ENCODE peak calls at places on chromosomes 7 and 10, in seven cellular contexts. J is IMR-90, N is neuronal stem cell, M is mesendoderm, C is H9, Y is mesenchymal stem cell, D is trophoblast cell. L is an unnamed sample.

GRCh38 chr7:29196191-29196590 is 1.6 kb downstream of the CHN2 start:
- DNase-seq in Y (no peak), C (no peak), D (no peak), J (no peak), M (no peak), N (no peak), L (no peak)

GRCh38 chr10:22927661-22928403 is at the start of gene ARMC3:
- DNase-seq in N (peak), M (peak), J (no peak), Y (peak), C (peak), D (peak), L (peak)

GRCh38 chr7:118153551-118154177 is 30.3 kb upstream of the LSM8 start:
- DNase-seq in D (peak), Y (peak), M (peak), J (peak), C (no peak), N (peak), L (no peak)

GRCh38 chr7:6026917-6027316 is 4.3 kb upstream of the ANKRD61 start:
- DNase-seq in J (no peak), D (no peak), C (no peak), N (no peak), Y (no peak), M (no peak), L (no peak)

GRCh38 chr7:149489391-149490024 is 8.1 kb downstream of the ZNF746 start:
- DNase-seq in N (no peak), C (no peak), M (peak), J (no peak), D (no peak), Y (no peak), L (no peak)

GRCh38 chr10:25125151-25125550 is 49.6 kb upstream of the GPR158 start:
- DNase-seq in D (no peak), J (no peak), C (peak), Y (no peak), N (peak), M (peak), L (peak)

GRCh38 chr10:124290095-124290795 is 128.5 kb downstream of the OAT start:
- DNase-seq in J (peak), C (peak), M (peak), Y (peak), D (peak), N (no peak), L (no peak)

GRCh38 chr7:150356265-150356897 is 12.2 kb upstream of the REPIN1 start:
- DNase-seq in C (no peak), M (peak), N (peak), Y (peak), J (peak), D (no peak), L (no peak)

GRCh38 chr7:47734287-47734948 is 152.5 kb upstream of the TNS3 start:
- DNase-seq in M (no peak), Y (no peak), J (no peak), N (no peak), D (no peak), C (no peak), L (no peak)

GRCh38 chr10:48542471-48543210 is 62.2 kb downstream of the ARHGAP22 start:
- DNase-seq in J (no peak), C (peak), D (no peak), M (no peak), N (no peak), Y (no peak), L (no peak)

GRCh38 chr7:81845628-81846259 is 75.9 kb upstream of the HGF start:
- DNase-seq in C (no peak), M (peak), D (no peak), Y (peak), N (no peak), J (peak), L (no peak)

GRCh38 chr7:158026636-158027265 is 560.9 kb downstream of the PTPRN2 start:
- DNase-seq in C (peak), N (no peak), J (no peak), Y (no peak), M (no peak), D (no peak), L (no peak)

GRCh38 chr10:96306516-96306915 is 2.3 kb downstream of the DNTT start:
- DNase-seq in D (no peak), M (no peak), N (no peak), J (no peak), C (no peak), Y (no peak), L (no peak)

GRCh38 chr10:28120043-28120749 is 121.3 kb upstream of the ODAD2 start:
- DNase-seq in N (no peak), C (no peak), Y (no peak), J (no peak), D (no peak), M (peak), L (no peak)

GRCh38 chr7:29924006-29924405 is 65.6 kb downstream of the SCRN1 start:
- DNase-seq in N (no peak), D (peak), Y (no peak), C (no peak), J (no peak), M (peak), L (no peak)

GRCh38 chr10:124268976-124269375 is 149.7 kb downstream of the OAT start:
- DNase-seq in N (no peak), M (no peak), C (no peak), D (no peak), Y (no peak), J (no peak), L (no peak)

GRCh38 chr7:51350195-51350896 is 33.7 kb upstream of the COBL start:
- DNase-seq in C (no peak), Y (peak), D (no peak), N (no peak), J (no peak), M (no peak), L (no peak)

GRCh38 chr7:143882611-143883078 is 19.3 kb downstream of the TCAF1 start:
- DNase-seq in C (peak), Y (peak), M (peak), N (peak), D (no peak), J (peak), L (no peak)

GRCh38 chr7:115387168-115387567 is 465.3 kb downstream of the MDFIC start:
- DNase-seq in M (no peak), J (no peak), D (no peak), N (no peak), C (no peak), Y (no peak), L (no peak)

GRCh38 chr10:103687172-103687571 is 168.2 kb downstream of the SH3PXD2A start:
- DNase-seq in C (no peak), M (no peak), D (no peak), J (no peak), N (no peak), Y (no peak), L (no peak)

GRCh38 chr10:61901829-61902447 is 439 bp downstream of the ARID5B start:
- DNase-seq in D (peak), J (no peak), M (peak), N (peak), Y (peak), C (no peak), L (peak)

GRCh38 chr7:142319970-142320369 is 62.1 kb upstream of the PRSS58 start:
- DNase-seq in J (no peak), C (peak), Y (no peak), N (no peak), D (no peak), M (peak), L (no peak)

GRCh38 chr7:102991540-102992214 is 78.9 kb downstream of the LRRC17 start:
- DNase-seq in J (peak), D (no peak), Y (peak), N (no peak), M (no peak), C (no peak), L (no peak)

GRCh38 chr10:79137826-79138225 is 69.1 kb downstream of the ZMIZ1 start:
- DNase-seq in M (no peak), J (peak), C (no peak), N (no peak), Y (peak), D (no peak), L (no peak)

GRCh38 chr7:86411804-86412203 is 231.9 kb upstream of the GRM3 start:
- DNase-seq in Y (no peak), M (no peak), C (no peak), J (no peak), D (no peak), N (no peak), L (no peak)

DNA sequence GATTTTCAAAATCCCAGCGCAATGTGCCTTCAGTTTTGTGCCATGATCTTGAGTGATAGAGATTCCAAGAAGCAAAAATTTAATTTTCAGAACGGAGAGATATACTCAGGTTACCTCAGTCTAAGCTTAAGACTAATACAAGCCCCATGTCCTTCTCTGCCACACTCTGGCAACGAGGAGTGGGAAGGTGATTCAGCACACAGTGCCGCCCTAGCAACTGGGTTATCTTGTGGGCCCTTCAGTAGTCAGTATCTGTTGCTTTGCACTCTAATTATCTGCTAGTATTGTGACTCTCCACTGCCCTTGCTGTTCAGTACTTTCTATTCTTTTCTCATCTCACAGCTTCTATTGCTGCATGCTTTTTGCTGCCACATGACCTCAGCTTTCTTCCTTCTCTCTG is 39.2 kb upstream of the MKLN1 start:
- DNase-seq in C (no peak), M (no peak), D (no peak), J (no peak), Y (no peak), N (no peak), L (no peak)
- H3K23ac ChIP-seq in C (no peak), M (no peak), D (no peak), J (no peak), Y (no peak), N (no peak), L (no peak)

GRCh38 chr7:147477526-147477925 is 1113.0 kb upstream of the C7orf33 start:
- DNase-seq in J (no peak), C (no peak), Y (no peak), N (no peak), M (no peak), D (no peak), L (no peak)
- H3K9ac ChIP-seq in J (no peak), C (no peak), Y (no peak), N (no peak), M (no peak), D (no peak), L (no peak)

DNA sequence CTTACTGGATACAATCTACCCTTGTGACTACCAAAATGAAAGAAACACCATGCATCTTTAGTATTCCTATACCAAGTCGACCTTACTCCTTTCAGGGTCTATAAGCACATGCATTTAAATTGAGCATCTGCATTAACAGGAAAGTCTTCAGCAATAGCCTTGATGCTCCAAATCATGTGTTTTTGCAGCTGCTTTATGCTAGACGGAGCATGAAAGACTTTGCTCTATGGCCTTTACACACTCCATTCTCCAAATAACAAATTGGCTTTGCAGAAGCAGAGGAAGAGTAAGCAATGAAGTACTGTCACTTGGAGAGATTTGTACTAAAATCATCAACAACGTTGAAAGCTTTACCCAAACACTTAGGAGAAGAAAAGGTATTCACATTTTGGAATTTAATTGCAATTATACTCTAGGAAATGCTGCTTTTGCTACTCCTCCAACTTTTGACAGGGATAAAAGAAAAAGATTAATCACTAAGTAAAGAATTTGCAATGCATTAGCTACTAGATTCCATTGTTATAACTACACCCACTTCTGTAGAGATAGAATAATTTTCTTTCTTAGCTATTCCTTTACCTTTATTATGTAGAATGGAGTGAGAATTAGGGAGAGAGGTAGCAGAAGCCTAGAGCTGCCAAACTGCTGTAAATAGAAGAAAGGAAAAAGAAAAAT is 131.8 kb downstream of the SEMA3E start:
- DNase-seq in Y (no peak), C (no peak), M (no peak), D (no peak), J (no peak), N (no peak), L (no peak)
- H3K23ac ChIP-seq in Y (no peak), C (no peak), M (no peak), D (no peak), J (no peak), N (no peak), L (no peak)

GRCh38 chr10:80506836-80507483 is 30.7 kb upstream of the SH2D4B start:
- DNase-seq in M (no peak), N (no peak), C (no peak), J (no peak), D (no peak), Y (no peak), L (no peak)

GRCh38 chr10:80509108-80509402 is 28.6 kb upstream of the SH2D4B start:
- DNase-seq in Y (no peak), C (no peak), J (no peak), N (no peak), D (no peak), M (no peak), L (no peak)

GRCh38 chr10:80509403-80510161 is 28.1 kb upstream of the SH2D4B start:
- DNase-seq in N (no peak), M (peak), J (peak), Y (peak), D (peak), C (no peak), L (no peak)

GRCh38 chr10:80506189-80506575 is 31.5 kb upstream of the SH2D4B start:
- DNase-seq in N (no peak), M (peak), C (no peak), Y (peak), J (peak), D (peak), L (no peak)

DNA sequence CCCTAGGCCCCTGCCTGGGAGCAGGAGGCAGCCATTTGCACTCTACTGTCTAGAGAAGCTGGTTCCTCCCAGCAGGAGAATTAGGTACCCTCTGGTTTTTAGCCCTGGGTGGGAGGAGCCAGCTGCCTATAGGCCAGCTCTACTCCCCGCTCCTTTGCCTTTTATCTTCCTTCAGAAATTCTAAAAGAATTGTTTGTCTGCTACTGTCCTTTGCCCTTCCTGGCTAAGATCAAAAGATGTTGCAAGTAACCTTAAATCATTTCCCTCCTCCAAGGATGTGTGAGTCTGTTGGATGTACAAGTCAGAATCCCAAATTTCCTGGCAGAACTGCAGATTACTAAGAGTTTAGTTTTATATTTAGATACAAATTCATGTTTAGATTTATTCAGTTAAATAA is 30.2 kb upstream of the SH2D4B start:
- DNase-seq in Y (no peak), D (no peak), J (no peak), C (no peak), M (no peak), N (no peak), L (no peak)
- H3K9ac ChIP-seq in Y (peak), D (no peak), J (no peak), C (no peak), M (no peak), N (no peak), L (no peak)

GRCh38 chr10:127020260-127020659 is 115.0 kb downstream of the DOCK1 start:
- DNase-seq in J (no peak), N (no peak), C (no peak), M (no peak), Y (no peak), D (no peak), L (no peak)
- H3K23ac ChIP-seq in J (no peak), N (no peak), C (no peak), M (no peak), Y (no peak), D (no peak), L (no peak)

L was measured in H1.